ENCODE peak calls at places on chromosome 19, in five cellular contexts. One of them, this sample, is unnamed. For H3K9me3, the result is how much of the 10 kb centered on the place peaks cover.

GRCh38 chr19:55353356-55353802 is 1.1 kb downstream of the COX6B2 start:
- DNase-seq in thoracic aorta: no peak
- DNase-seq in ovary: no peak
- DNase-seq in left ventricle myocardium inferior: no peak
- DNase-seq in MM.1S: no peak
- DNase-seq in this sample: no peak

GRCh38 chr19:6644796-6645195 is 25.2 kb downstream of the TNFSF14 start:
- DNase-seq in thoracic aorta: no peak
- DNase-seq in ovary: no peak
- DNase-seq in left ventricle myocardium inferior: no peak
- DNase-seq in MM.1S: no peak
- DNase-seq in this sample: no peak

GRCh38 chr19:57052102-57052501 is 67.7 kb upstream of the USP29 start:
- DNase-seq in thoracic aorta: no peak
- DNase-seq in ovary: no peak
- DNase-seq in left ventricle myocardium inferior: peak
- DNase-seq in MM.1S: no peak
- DNase-seq in this sample: no peak

GRCh38 chr19:5955638-5955935 is 22.4 kb downstream of the RANBP3 start:
- DNase-seq in thoracic aorta: no peak
- DNase-seq in ovary: no peak
- DNase-seq in left ventricle myocardium inferior: no peak
- DNase-seq in MM.1S: no peak
- DNase-seq in this sample: no peak

GRCh38 chr19:51394045-51394836 is 3.9 kb upstream of the C19orf84 start:
- DNase-seq in thoracic aorta: peak
- DNase-seq in ovary: peak
- DNase-seq in left ventricle myocardium inferior: peak
- DNase-seq in MM.1S: no peak
- DNase-seq in this sample: peak

GRCh38 chr19:30266687-30267086 is 105.5 kb upstream of the ZNF536 start:
- DNase-seq in thoracic aorta: no peak
- DNase-seq in ovary: no peak
- DNase-seq in left ventricle myocardium inferior: no peak
- DNase-seq in MM.1S: no peak
- DNase-seq in this sample: no peak

GRCh38 chr19:18889949-18890745 is 5.8 kb downstream of the CERS1 start:
- DNase-seq in thoracic aorta: no peak
- DNase-seq in ovary: no peak
- DNase-seq in left ventricle myocardium inferior: no peak
- DNase-seq in MM.1S: no peak
- DNase-seq in this sample: no peak

GRCh38 chr19:1084024-1084868 is 10.9 kb downstream of the POLR2E start:
- DNase-seq in thoracic aorta: no peak
- DNase-seq in ovary: no peak
- DNase-seq in left ventricle myocardium inferior: no peak
- DNase-seq in MM.1S: no peak
- DNase-seq in this sample: no peak

GRCh38 chr19:47445937-47446402 is 25.7 kb downstream of the SLC8A2 start:
- DNase-seq in thoracic aorta: no peak
- DNase-seq in ovary: peak
- DNase-seq in left ventricle myocardium inferior: no peak
- DNase-seq in MM.1S: no peak
- DNase-seq in this sample: no peak

GRCh38 chr19:50406829-50407228 is 11.9 kb upstream of the SPIB start:
- DNase-seq in thoracic aorta: no peak
- DNase-seq in ovary: no peak
- DNase-seq in left ventricle myocardium inferior: no peak
- DNase-seq in MM.1S: no peak
- DNase-seq in this sample: no peak

GRCh38 chr19:19525611-19526380 is 2.9 kb upstream of the YJEFN3 start:
- DNase-seq in thoracic aorta: no peak
- DNase-seq in ovary: no peak
- DNase-seq in left ventricle myocardium inferior: no peak
- DNase-seq in MM.1S: no peak
- DNase-seq in this sample: no peak

GRCh38 chr19:55479451-55480230 is 3.2 kb downstream of the ZNF628 start:
- DNase-seq in thoracic aorta: no peak
- DNase-seq in ovary: no peak
- DNase-seq in left ventricle myocardium inferior: no peak
- DNase-seq in MM.1S: no peak
- DNase-seq in this sample: no peak

GRCh38 chr19:40420766-40421467 is 4.9 kb downstream of the SERTAD1 start:
- DNase-seq in thoracic aorta: peak
- DNase-seq in ovary: peak
- DNase-seq in left ventricle myocardium inferior: peak
- DNase-seq in MM.1S: peak
- DNase-seq in this sample: peak

GRCh38 chr19:13277104-13277809 is 127.0 kb downstream of the IER2 start:
- DNase-seq in thoracic aorta: no peak
- DNase-seq in ovary: peak
- DNase-seq in left ventricle myocardium inferior: peak
- DNase-seq in MM.1S: peak
- DNase-seq in this sample: peak

GRCh38 chr19:12801466-12802266 is at the start of the genes PRDX2 and THSD8:
- DNase-seq in thoracic aorta: no peak
- DNase-seq in ovary: peak
- DNase-seq in left ventricle myocardium inferior: peak
- DNase-seq in MM.1S: peak
- DNase-seq in this sample: peak

GRCh38 chr19:40165362-40165937 is 25.8 kb upstream of the MAP3K10 start:
- DNase-seq in thoracic aorta: no peak
- DNase-seq in ovary: peak
- DNase-seq in left ventricle myocardium inferior: peak
- DNase-seq in MM.1S: peak
- DNase-seq in this sample: peak

GRCh38 chr19:48795055-48795854 is 15.6 kb downstream of the BCAT2 start:
- DNase-seq in thoracic aorta: peak
- DNase-seq in ovary: peak
- DNase-seq in left ventricle myocardium inferior: peak
- DNase-seq in MM.1S: peak
- DNase-seq in this sample: peak

GRCh38 chr19:44745386-44745831 is 3.1 kb upstream of the BCL3 start:
- DNase-seq in thoracic aorta: no peak
- DNase-seq in ovary: peak
- DNase-seq in left ventricle myocardium inferior: peak
- DNase-seq in MM.1S: no peak
- DNase-seq in this sample: peak

GRCh38 chr19:30076751-30077670 is 135.0 kb downstream of the URI1 start:
- DNase-seq in thoracic aorta: no peak
- DNase-seq in ovary: peak
- DNase-seq in left ventricle myocardium inferior: no peak
- DNase-seq in MM.1S: no peak
- DNase-seq in this sample: no peak

GRCh38 chr19:48625891-48626327 is 6.6 kb downstream of the SPHK2 start:
- DNase-seq in thoracic aorta: no peak
- DNase-seq in ovary: peak
- DNase-seq in left ventricle myocardium inferior: no peak
- DNase-seq in MM.1S: no peak
- DNase-seq in this sample: no peak

GRCh38 chr19:42693760-42694350 is 46.4 kb downstream of the PSG3 start:
- DNase-seq in thoracic aorta: no peak
- DNase-seq in ovary: no peak
- DNase-seq in left ventricle myocardium inferior: no peak
- DNase-seq in MM.1S: peak
- DNase-seq in this sample: no peak

GRCh38 chr19:8120636-8121480 is 28.5 kb downstream of the FBN3 start:
- DNase-seq in thoracic aorta: no peak
- DNase-seq in ovary: no peak
- DNase-seq in left ventricle myocardium inferior: no peak
- DNase-seq in MM.1S: no peak
- DNase-seq in this sample: no peak

GRCh38 chr19:11088508-11089253 is 582 bp upstream of the LDLR start:
- DNase-seq in thoracic aorta: no peak
- DNase-seq in ovary: peak
- DNase-seq in left ventricle myocardium inferior: no peak
- DNase-seq in MM.1S: no peak
- DNase-seq in this sample: no peak

GRCh38 chr19:362154-362553 is 17.6 kb upstream of the MIER2 start:
- DNase-seq in thoracic aorta: no peak
- DNase-seq in ovary: peak
- DNase-seq in left ventricle myocardium inferior: no peak
- DNase-seq in MM.1S: no peak
- DNase-seq in this sample: no peak

GRCh38 chr19:45629704-45630103 is 9.5 kb downstream of the EML2 start:
- DNase-seq in thoracic aorta: no peak
- DNase-seq in ovary: no peak
- DNase-seq in left ventricle myocardium inferior: no peak
- DNase-seq in MM.1S: no peak
- DNase-seq in this sample: no peak

GRCh38 chr19:34187011-34187410 is 14.7 kb downstream of the LSM14A start:
- DNase-seq in thoracic aorta: no peak
- DNase-seq in ovary: no peak
- DNase-seq in left ventricle myocardium inferior: no peak
- DNase-seq in MM.1S: no peak
- DNase-seq in this sample: no peak
- H3K9me3 ChIP-seq in thoracic aorta: under half
- H3K9me3 ChIP-seq in ovary: under half
- H3K9me3 ChIP-seq in left ventricle myocardium inferior: under half
- H3K9me3 ChIP-seq in MM.1S: under half
- H3K9me3 ChIP-seq in this sample: under half

DNA sequence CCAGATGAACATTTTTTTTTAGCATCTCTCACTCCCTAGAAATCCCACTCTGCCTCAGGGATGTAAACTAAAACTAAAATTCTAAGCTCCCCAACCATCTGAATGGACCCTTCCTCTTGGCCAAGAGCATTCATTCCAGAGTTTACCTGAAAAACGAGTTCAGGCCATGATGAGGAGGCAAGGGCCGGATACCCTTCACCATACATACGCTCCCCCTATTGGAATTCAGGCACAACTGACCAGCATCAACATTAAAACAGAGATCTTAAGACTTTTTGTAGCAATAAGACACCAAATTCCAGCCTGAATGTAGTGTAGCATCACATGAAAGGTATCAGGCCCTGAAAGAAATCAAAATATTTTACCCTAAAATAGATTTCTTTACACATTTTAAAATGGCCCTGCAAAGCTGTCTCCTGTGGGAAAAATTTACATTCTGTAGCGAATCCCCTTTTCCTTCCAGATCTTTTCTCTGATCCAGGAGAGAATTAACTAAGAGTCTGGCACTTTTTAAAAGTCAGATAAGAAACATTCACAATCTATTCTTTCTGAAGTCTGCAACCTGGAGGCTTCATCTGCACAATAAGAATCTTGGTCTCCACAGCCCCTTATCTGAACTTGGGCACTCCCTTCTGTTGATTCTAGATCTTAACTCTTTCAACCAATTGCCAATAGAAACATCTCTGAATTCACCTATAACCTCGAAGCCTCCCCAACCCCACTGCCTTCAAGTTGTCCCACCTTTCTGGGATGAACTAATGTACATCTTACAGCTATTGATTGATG is 888.5 kb downstream of the UQCRFS1 start:
- DNase-seq in thoracic aorta: no peak
- DNase-seq in ovary: no peak
- DNase-seq in left ventricle myocardium inferior: no peak
- DNase-seq in MM.1S: no peak
- DNase-seq in this sample: no peak
- TF ChIP-seq CTCF in thoracic aorta: no peak
- TF ChIP-seq CTCF in ovary: no peak
- TF ChIP-seq CTCF in left ventricle myocardium inferior: no peak
- TF ChIP-seq CTCF in MM.1S: no peak
- TF ChIP-seq CTCF in this sample: no peak

DNA sequence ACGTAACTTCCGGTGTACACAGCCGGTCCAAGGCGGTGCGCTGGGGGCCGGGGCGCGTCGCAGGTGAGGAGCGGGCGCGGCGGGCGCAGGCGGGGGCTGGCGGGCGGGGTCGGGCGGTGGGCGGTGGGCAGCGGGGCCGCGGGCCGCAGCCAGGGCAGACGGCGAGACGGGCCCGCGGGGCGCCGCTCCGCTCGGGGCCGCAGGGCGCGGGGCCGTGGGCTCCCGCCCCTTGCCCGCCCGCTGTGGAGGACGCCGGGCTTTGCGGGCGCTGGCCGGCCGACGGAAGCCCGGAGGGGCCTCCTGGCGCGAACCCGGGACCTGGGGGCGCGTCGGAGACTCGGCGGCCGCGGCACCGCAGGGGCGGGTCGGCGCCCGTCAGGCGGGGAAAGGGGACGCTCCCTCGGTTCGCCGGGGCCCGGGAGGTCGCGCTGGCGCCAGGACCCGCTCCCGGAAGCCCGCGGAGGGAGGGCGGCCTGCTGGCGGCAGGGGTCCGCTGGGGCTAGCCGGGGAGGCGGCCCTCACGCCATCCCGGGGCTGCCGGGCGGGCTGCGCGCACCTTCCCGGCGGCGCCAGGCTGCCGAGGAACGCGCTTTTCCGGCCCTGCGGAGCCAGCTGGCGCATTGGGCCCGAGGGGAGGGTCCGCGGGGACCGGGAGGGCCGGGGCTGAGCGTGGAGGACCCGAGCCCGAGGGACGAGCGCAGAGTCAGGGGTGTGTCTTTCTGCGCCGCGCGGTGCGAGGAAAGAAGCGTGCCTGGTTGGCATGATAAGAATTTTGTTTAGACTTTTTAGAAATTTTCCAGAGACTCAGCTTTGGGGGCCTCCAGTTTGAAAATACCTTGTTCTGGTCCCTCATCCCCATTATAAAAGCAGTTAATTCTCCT is at the start of gene GARRE1:
- DNase-seq in thoracic aorta: no peak
- DNase-seq in ovary: peak
- DNase-seq in left ventricle myocardium inferior: peak
- DNase-seq in MM.1S: peak
- DNase-seq in this sample: peak
- H3K9me3 ChIP-seq in thoracic aorta: under half
- H3K9me3 ChIP-seq in ovary: under half
- H3K9me3 ChIP-seq in left ventricle myocardium inferior: under half
- H3K9me3 ChIP-seq in MM.1S: under half
- H3K9me3 ChIP-seq in this sample: under half

GRCh38 chr19:15977193-15977592 is 28.4 kb downstream of the OR10H4 start:
- DNase-seq in thoracic aorta: no peak
- DNase-seq in ovary: no peak
- DNase-seq in left ventricle myocardium inferior: no peak
- DNase-seq in MM.1S: no peak
- DNase-seq in this sample: no peak

DNA sequence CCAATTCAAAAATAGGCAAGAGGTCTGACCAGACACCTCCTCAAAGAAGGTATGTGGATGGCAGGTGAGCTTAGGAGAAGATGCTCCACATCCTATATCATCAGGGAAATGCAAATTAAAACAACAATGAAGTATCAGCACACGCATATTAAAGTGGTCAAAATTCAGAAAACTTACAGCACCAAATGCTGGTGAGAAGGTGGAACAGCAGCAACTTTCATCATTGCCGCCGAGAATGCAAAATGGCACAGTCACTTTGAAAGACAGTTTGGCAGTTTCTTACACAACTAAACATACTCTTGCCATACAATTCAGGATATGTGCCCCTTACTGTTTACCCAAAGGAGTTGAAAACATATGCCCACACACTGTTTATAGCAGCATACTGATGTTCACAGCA is 22.4 kb downstream of the OR10H4 start:
- DNase-seq in thoracic aorta: no peak
- DNase-seq in ovary: no peak
- DNase-seq in left ventricle myocardium inferior: no peak
- DNase-seq in MM.1S: no peak
- DNase-seq in this sample: no peak
- TF ChIP-seq CTCF in thoracic aorta: no peak
- TF ChIP-seq CTCF in ovary: no peak
- TF ChIP-seq CTCF in left ventricle myocardium inferior: no peak
- TF ChIP-seq CTCF in MM.1S: peak
- TF ChIP-seq CTCF in this sample: no peak

This sample was measured in heart right ventricle.